ENCODE peak calls at places on chromosomes 3 and 15, in eight cellular contexts. C is tibial artery, S is aorta, H is neural progenitor cell, M is prostate gland, Z is left lung, O is PC-3, W is cardiac muscle cell. R is an unnamed sample.

GRCh38 chr3:39291903-39292329 is 12.1 kb upstream of the CX3CR1 start:
- DNase-seq in C (peak; percentile 40), S (peak; percentile 70), H (peak; percentile 70), M (peak; percentile 37), Z (peak; percentile 57), O (peak; percentile 81), W (peak; percentile 80), R (peak; percentile 82)

GRCh38 chr3:188627652-188628051 is 473.7 kb downstream of the LPP start:
- DNase-seq in C (no peak), S (no peak), H (no peak), M (no peak), Z (no peak), O (peak; percentile 91), W (no peak), R (no peak)

GRCh38 chr3:13022348-13023250 is 50.6 kb downstream of the IQSEC1 start:
- DNase-seq in C (peak; percentile 72), S (peak; percentile 93), H (peak; percentile 87), M (no peak), Z (peak; percentile 83), O (peak; percentile 75), W (peak; percentile 37), R (peak; percentile 53)

GRCh38 chr3:134371542-134372324 is 2.5 kb downstream of the AMOTL2 start:
- DNase-seq in C (peak; percentile 15), S (peak; percentile 26), H (no peak), M (no peak), Z (no peak), O (no peak), W (no peak), R (no peak)

GRCh38 chr3:187989458-187990153 is 164.4 kb upstream of the LPP start:
- DNase-seq in C (no peak), S (no peak), H (peak; percentile 92), M (no peak), Z (no peak), O (no peak), W (peak; percentile 48), R (no peak)

GRCh38 chr3:177196473-177197040 is 725 bp downstream of the TBL1XR1 start:
- DNase-seq in C (peak; percentile 34), S (peak; percentile 65), H (peak; percentile 68), M (no peak), Z (no peak), O (peak; percentile 20), W (peak; percentile 70), R (peak; percentile 51)

GRCh38 chr3:53821631-53822068 is 24.6 kb downstream of the CHDH start:
- DNase-seq in C (no peak), S (no peak), H (no peak), M (no peak), Z (no peak), O (peak; percentile 42), W (no peak), R (peak; percentile 11)

GRCh38 chr3:46110701-46111493 is 83.6 kb upstream of the XCR1 start:
- DNase-seq in C (peak; percentile 44), S (peak; percentile 70), H (no peak), M (no peak), Z (peak; percentile 63), O (peak; percentile 98), W (no peak), R (no peak)

GRCh38 chr3:79162653-79163052 is 605.1 kb downstream of the ROBO1 start:
- DNase-seq in C (no peak), S (no peak), H (no peak), M (no peak), Z (no peak), O (peak; percentile 9), W (no peak), R (no peak)

GRCh38 chr3:4800595-4800994 is 178.6 kb upstream of the BHLHE40 start:
- DNase-seq in C (no peak), S (no peak), H (no peak), M (no peak), Z (no peak), O (no peak), W (no peak), R (no peak)

GRCh38 chr3:171356251-171356650 is 104.0 kb downstream of the TNIK start:
- DNase-seq in C (no peak), S (no peak), H (no peak), M (no peak), Z (no peak), O (peak; percentile 92), W (no peak), R (no peak)

GRCh38 chr3:12507871-12508281 is 23.6 kb downstream of the TSEN2 start:
- DNase-seq in C (no peak), S (no peak), H (no peak), M (no peak), Z (no peak), O (peak; percentile 80), W (no peak), R (no peak)

GRCh38 chr3:89107461-89108035 is at the start of gene EPHA3:
- DNase-seq in C (peak; percentile 84), S (peak; percentile 73), H (peak; percentile 78), M (peak; percentile 45), Z (peak; percentile 69), O (no peak), W (peak; percentile 84), R (peak; percentile 83)

GRCh38 chr3:115359507-115359906 is 212.4 kb upstream of the ZBTB20 start:
- DNase-seq in C (no peak), S (no peak), H (no peak), M (no peak), Z (no peak), O (no peak), W (no peak), R (no peak)

GRCh38 chr3:101084404-101084803 is 91.2 kb upstream of the ABI3BP start:
- DNase-seq in C (no peak), S (no peak), H (no peak), M (no peak), Z (no peak), O (peak; percentile 14), W (no peak), R (no peak)

GRCh38 chr3:17969985-17970568 is 227.6 kb upstream of the TBC1D5 start:
- DNase-seq in C (no peak), S (no peak), H (no peak), M (no peak), Z (no peak), O (no peak), W (no peak), R (no peak)

GRCh38 chr15:76973906-76974305 is 21.0 kb upstream of the PSTPIP1 start:
- DNase-seq in C (no peak), S (no peak), H (no peak), M (no peak), Z (no peak), O (no peak), W (no peak), R (no peak)

GRCh38 chr3:109685084-109686079 is 348.0 kb upstream of the DPPA4 start:
- DNase-seq in C (peak; percentile 91), S (peak; percentile 93), H (no peak), M (peak; percentile 10), Z (peak; percentile 83), O (peak; percentile 99), W (no peak), R (peak; percentile 64)

GRCh38 chr15:77004189-77004588 is 9.3 kb downstream of the PSTPIP1 start:
- DNase-seq in C (peak; percentile 78), S (peak; percentile 93), H (no peak), M (no peak), Z (peak; percentile 84), O (no peak), W (no peak), R (peak; percentile 30)

GRCh38 chr3:32420138-32420981 is 28.7 kb downstream of the CMTM7 start:
- DNase-seq in C (no peak), S (no peak), H (peak; percentile 48), M (peak; percentile 46), Z (no peak), O (peak; percentile 99), W (peak; percentile 48), R (peak; percentile 40)

GRCh38 chr3:186079925-186080324 is 29.0 kb downstream of the ETV5 start:
- DNase-seq in C (no peak), S (no peak), H (no peak), M (no peak), Z (no peak), O (no peak), W (no peak), R (no peak)

GRCh38 chr3:182730675-182731042 is 62.6 kb upstream of the ATP11B start:
- DNase-seq in C (no peak), S (no peak), H (no peak), M (no peak), Z (no peak), O (no peak), W (no peak), R (no peak)

GRCh38 chr3:189839576-189839975 is 208.4 kb downstream of the TP63 start:
- DNase-seq in C (no peak), S (no peak), H (no peak), M (no peak), Z (no peak), O (peak; percentile 27), W (no peak), R (no peak)

GRCh38 chr3:164196477-164196876 is 881.8 kb downstream of the SI start:
- DNase-seq in C (no peak), S (no peak), H (no peak), M (no peak), Z (no peak), O (no peak), W (no peak), R (no peak)
- H3K9me3 ChIP-seq in C (no peaks in the 10 kb centered on the region), S (no peaks in the 10 kb centered on the region), H (no peaks in the 10 kb centered on the region), M (no peaks in the 10 kb centered on the region), Z (no peaks in the 10 kb centered on the region), O (no peaks in the 10 kb centered on the region), W (no peaks in the 10 kb centered on the region), R (no peaks in the 10 kb centered on the region)

GRCh38 chr15:72766780-72767179 is 16.8 kb downstream of the ADPGK start:
- DNase-seq in C (no peak), S (no peak), H (no peak), M (no peak), Z (no peak), O (no peak), W (no peak), R (no peak)
- H3K36me3 ChIP-seq in C (peaks cover 55% of the 10 kb centered on the region), S (no peaks in the 10 kb centered on the region), H (peaks cover 20% of the 10 kb centered on the region), M (no peaks in the 10 kb centered on the region), Z (no peaks in the 10 kb centered on the region), O (peaks cover 60% of the 10 kb centered on the region), W (peaks cover 16% of the 10 kb centered on the region), R (no peaks in the 10 kb centered on the region)

DNA sequence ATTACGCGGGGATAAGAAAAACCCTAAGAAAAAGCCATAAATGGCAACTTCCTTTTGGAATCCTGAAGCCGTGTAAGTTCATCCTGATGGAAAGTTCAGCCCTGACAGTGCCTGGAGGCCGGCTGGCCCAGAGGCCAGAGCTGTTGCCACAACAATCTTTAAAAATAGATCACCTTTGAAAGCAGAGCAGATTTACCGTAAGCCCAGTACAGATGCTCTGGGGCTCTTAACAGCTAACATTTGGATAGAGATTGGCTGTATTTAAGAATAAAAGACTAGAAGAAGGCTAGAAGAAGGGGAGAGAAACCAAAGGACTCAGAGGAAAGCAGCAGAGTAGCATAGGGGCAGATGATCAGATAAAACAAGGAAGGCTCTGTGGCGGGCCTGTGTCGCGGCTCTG is 69.7 kb downstream of the SYNM start:
- DNase-seq in C (no peak), S (no peak), H (no peak), M (no peak), Z (no peak), O (no peak), W (peak; percentile 34), R (no peak)
- H3K4me1 ChIP-seq in C (no peaks in the 10 kb centered on the region), S (peaks cover 7% of the 10 kb centered on the region), H (no peaks in the 10 kb centered on the region), M (no peaks in the 10 kb centered on the region), Z (no peaks in the 10 kb centered on the region), O (no peaks in the 10 kb centered on the region), W (peaks cover 26% of the 10 kb centered on the region), R (peaks cover 11% of the 10 kb centered on the region)

DNA sequence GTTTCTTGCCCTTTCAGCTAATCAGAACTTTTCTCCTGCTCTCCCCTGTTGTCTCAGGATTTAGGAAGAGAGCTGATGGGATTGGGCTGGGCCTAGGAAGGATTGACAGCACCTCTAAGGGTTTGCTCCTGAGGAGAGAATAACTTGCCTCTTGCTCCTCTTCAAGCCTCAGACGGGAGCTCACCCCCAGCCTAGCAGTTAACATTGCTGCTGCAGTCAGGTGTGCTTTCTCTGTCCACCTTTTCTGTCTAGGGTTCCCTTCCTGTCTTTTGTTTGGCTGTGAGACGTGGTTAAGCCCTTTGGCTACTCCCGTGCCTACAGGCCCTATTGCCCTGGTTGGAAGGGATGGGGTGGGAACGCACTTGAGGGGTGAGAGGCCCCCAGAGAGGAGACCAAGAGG is 20.1 kb downstream of the TMEM108 start:
- DNase-seq in C (no peak), S (no peak), H (peak; percentile 3), M (no peak), Z (no peak), O (no peak), W (no peak), R (no peak)
- H3K9me3 ChIP-seq in C (no peaks in the 10 kb centered on the region), S (no peaks in the 10 kb centered on the region), H (no peaks in the 10 kb centered on the region), M (no peaks in the 10 kb centered on the region), Z (no peaks in the 10 kb centered on the region), O (no peaks in the 10 kb centered on the region), W (no peaks in the 10 kb centered on the region), R (no peaks in the 10 kb centered on the region)